ENCODE peak calls at places on chromosomes 1 and 21, in five cellular contexts. V, L, U, N and B are unnamed samples.

GRCh38 chr1:157992031-157992568 is 1.3 kb upstream of the KIRREL1 start:
- DNase-seq in N (peak), U (peak), L (no peak), V (peak), B (no peak)

GRCh38 chr1:66445492-66446181 is 88.3 kb upstream of the SGIP1 start:
- DNase-seq in U (no peak), V (no peak), L (no peak), N (no peak), B (peak)

GRCh38 chr21:39096754-39097153 is 86.5 kb downstream of the PSMG1 start:
- DNase-seq in U (no peak), V (peak), N (no peak), L (no peak), B (no peak)

GRCh38 chr1:10510520-10511493 is 36.1 kb downstream of the PEX14 start:
- DNase-seq in V (no peak), U (no peak), L (no peak), N (no peak), B (no peak)

GRCh38 chr1:214303538-214303937 is 22.6 kb downstream of the SMYD2 start:
- DNase-seq in V (no peak), N (no peak), L (no peak), U (no peak), B (no peak)

GRCh38 chr1:220533504-220534109 is 5.7 kb downstream of the MARK1 start:
- DNase-seq in L (no peak), V (no peak), U (no peak), N (no peak), B (no peak)

GRCh38 chr1:231035799-231036198 is 4.3 kb downstream of the FAM89A start:
- DNase-seq in U (no peak), L (no peak), V (no peak), N (no peak), B (no peak)

GRCh38 chr1:36612881-36613280 is 130.2 kb upstream of the CSF3R start:
- DNase-seq in L (no peak), V (no peak), N (no peak), U (peak), B (no peak)

GRCh38 chr21:15061747-15062146 is 3.1 kb downstream of the NRIP1 start:
- DNase-seq in U (no peak), N (no peak), V (no peak), L (no peak), B (no peak)

GRCh38 chr1:7198664-7199063 is 413.4 kb downstream of the CAMTA1 start:
- DNase-seq in U (no peak), V (no peak), L (no peak), N (no peak), B (no peak)

GRCh38 chr1:163535807-163536206 is 214.1 kb downstream of the NUF2 start:
- DNase-seq in L (no peak), U (no peak), N (no peak), V (no peak), B (no peak)

GRCh38 chr1:76494807-76495206 is 372.5 kb upstream of the ST6GALNAC5 start:
- DNase-seq in U (no peak), L (no peak), V (no peak), N (no peak), B (no peak)

GRCh38 chr1:6070450-6070974 is 24.8 kb downstream of the KCNAB2 start:
- DNase-seq in L (no peak), U (no peak), N (no peak), V (no peak), B (no peak)

GRCh38 chr1:100391675-100392074 is 39.4 kb downstream of the CDC14A start:
- DNase-seq in V (no peak), L (no peak), U (no peak), N (no peak), B (no peak)

GRCh38 chr1:8663915-8664331 is 153.5 kb downstream of the RERE start:
- DNase-seq in V (no peak), N (no peak), U (no peak), L (no peak), B (peak)

GRCh38 chr1:30521261-30521865 is 202.0 kb downstream of the MATN1 start:
- DNase-seq in N (no peak), U (no peak), L (peak), V (no peak), B (no peak)

GRCh38 chr21:42021751-42022430 is 11.7 kb upstream of the ZBTB21 start:
- DNase-seq in U (no peak), N (no peak), V (peak), L (no peak), B (no peak)

GRCh38 chr1:35660581-35661473 is 19.5 kb upstream of the PSMB2 start:
- DNase-seq in L (no peak), N (no peak), U (no peak), V (peak), B (no peak)

GRCh38 chr1:24390924-24391782 is 22.4 kb downstream of the STPG1 start:
- DNase-seq in V (peak), N (peak), L (peak), U (peak), B (peak)

GRCh38 chr21:42466700-42467612 is 29.1 kb downstream of the RSPH1 start:
- DNase-seq in U (no peak), V (peak), L (no peak), N (no peak), B (peak)

GRCh38 chr1:200346744-200347143 is 63.1 kb downstream of the ZNF281 start:
- DNase-seq in U (no peak), N (no peak), L (no peak), V (no peak), B (no peak)

GRCh38 chr1:204592246-204592948 is 76.2 kb downstream of the MDM4 start:
- DNase-seq in L (no peak), V (no peak), U (no peak), N (no peak), B (no peak)

GRCh38 chr1:223832637-223832943 is 13.2 kb downstream of the TP53BP2 start:
- DNase-seq in N (no peak), V (no peak), U (no peak), L (no peak), B (peak)

GRCh38 chr1:157639800-157640199 is 41.9 kb upstream of the FCRL4 start:
- DNase-seq in U (no peak), N (no peak), L (no peak), V (no peak), B (no peak)

GRCh38 chr1:121546830-121547680 is 362.3 kb downstream of the SRGAP2C start:
- DNase-seq in U (no peak), V (no peak), N (no peak), L (no peak), B (no peak)

GRCh38 chr1:220748091-220748934 is at the start of gene MTARC2:
- DNase-seq in L (peak), U (peak), V (peak), N (peak), B (peak)

GRCh38 chr1:91891486-91891885 is 5.5 kb upstream of the TGFBR3 start:
- DNase-seq in V (no peak), L (no peak), N (no peak), U (no peak), B (no peak)

GRCh38 chr1:217718873-217719272 is 87.7 kb downstream of the SPATA17 start:
- DNase-seq in V (no peak), U (no peak), L (no peak), N (no peak), B (no peak)

GRCh38 chr1:50476800-50477199 is 53.6 kb upstream of the DMRTA2 start:
- DNase-seq in V (no peak), U (no peak), L (no peak), N (no peak), B (no peak)

GRCh38 chr1:50473513-50473912 is 50.3 kb upstream of the DMRTA2 start:
- DNase-seq in V (no peak), U (no peak), L (no peak), N (no peak), B (no peak)

GRCh38 chr1:50474859-50475809 is 51.9 kb upstream of the DMRTA2 start:
- DNase-seq in V (peak), U (peak), N (no peak), L (no peak), B (no peak)

DNA sequence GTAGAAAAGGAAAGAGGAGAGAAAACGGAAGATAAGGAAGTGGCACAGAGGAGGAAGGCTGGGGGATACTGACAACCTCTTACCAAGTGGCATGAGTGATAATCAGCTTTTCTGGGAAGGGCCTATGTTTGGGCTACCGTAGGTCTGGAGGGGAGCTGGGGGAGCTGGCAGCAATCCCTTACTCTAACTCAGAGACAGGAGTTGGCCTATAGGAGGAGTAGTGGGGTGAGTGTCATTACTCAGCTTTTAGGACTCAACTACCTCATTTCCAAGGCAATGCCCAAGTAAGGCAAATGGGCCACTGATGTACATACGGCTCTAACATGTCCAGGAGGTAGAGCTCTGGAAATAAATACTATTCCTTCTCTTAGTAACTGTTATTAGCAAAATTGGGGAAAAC is 48.7 kb upstream of the DMRTA2 start:
- DNase-seq in L (no peak), N (no peak), V (no peak), U (no peak), B (no peak)
- TF ChIP-seq CTCF in L (no peak), N (no peak), V (peak), U (no peak), B (no peak)

DNA sequence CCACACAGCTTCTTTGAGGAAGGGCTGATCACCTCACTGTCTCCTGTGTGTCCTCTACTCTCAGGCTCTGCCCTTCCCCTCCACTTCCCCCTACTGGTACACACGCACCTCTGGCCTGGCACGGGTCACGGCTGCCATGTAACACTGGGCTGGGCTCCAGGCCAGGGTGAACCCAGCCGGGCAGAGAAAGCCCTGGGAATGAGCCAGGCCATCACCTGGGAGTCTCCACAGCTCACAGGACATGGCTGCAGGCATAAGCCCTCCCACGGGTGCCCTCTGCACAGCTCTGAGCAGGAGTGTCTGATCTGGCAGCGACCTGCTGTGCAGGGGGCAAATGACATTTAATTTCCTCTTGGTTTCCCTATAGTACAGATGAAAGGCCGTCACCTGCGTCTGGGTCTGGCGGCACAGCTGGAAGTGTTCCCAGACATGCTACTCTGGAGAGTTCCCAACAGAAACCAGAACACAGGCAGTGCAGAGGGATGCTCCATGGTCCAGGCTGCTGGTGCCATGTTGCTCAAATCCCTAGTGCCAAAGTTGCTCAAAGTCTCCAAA is 61.2 kb downstream of the ERI3 start:
- DNase-seq in L (no peak), N (peak), U (no peak), V (no peak), B (no peak)
- TF ChIP-seq CTCF in L (no peak), N (peak), U (no peak), V (no peak), B (no peak)

GRCh38 chr1:210189426-210189825 is 43.2 kb upstream of the SERTAD4 start:
- DNase-seq in L (no peak), V (no peak), U (no peak), N (no peak), B (no peak)

DNA sequence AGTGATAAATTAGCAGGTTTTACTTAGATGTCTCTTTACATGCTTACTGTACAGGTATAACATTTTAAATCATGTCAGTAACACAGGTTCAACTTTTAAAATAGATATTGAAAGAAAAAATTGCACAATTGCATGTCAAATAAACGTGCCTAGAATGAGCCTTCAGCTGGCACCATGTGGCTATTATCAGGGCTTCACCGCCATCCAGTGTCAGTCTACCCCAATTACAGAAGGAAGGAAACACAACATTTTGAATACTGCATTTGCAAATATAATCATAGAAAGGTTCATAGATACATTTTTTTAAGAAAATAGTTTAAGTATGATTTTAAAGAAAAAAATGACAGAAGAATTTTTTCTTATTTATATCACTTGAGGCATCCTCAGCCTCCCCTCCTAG is 47.5 kb upstream of the SERTAD4 start:
- DNase-seq in V (no peak), U (no peak), N (no peak), L (no peak), B (no peak)
- TF ChIP-seq CTCF in V (peak), U (no peak), N (no peak), L (no peak), B (no peak)

GRCh38 chr1:168088511-168089325 is 48.0 kb downstream of the GPR161 start:
- DNase-seq in L (no peak), U (no peak), V (no peak), N (no peak), B (no peak)

GRCh38 chr1:168086438-168086837 is 50.3 kb downstream of the GPR161 start:
- DNase-seq in N (no peak), V (no peak), L (no peak), U (no peak), B (no peak)

GRCh38 chr1:168089326-168089978 is 47.3 kb downstream of the GPR161 start:
- DNase-seq in L (no peak), U (no peak), V (no peak), N (no peak), B (no peak)

GRCh38 chr1:168085401-168085872 is 51.3 kb downstream of the GPR161 start:
- DNase-seq in U (peak), V (no peak), L (no peak), N (peak), B (no peak)

DNA sequence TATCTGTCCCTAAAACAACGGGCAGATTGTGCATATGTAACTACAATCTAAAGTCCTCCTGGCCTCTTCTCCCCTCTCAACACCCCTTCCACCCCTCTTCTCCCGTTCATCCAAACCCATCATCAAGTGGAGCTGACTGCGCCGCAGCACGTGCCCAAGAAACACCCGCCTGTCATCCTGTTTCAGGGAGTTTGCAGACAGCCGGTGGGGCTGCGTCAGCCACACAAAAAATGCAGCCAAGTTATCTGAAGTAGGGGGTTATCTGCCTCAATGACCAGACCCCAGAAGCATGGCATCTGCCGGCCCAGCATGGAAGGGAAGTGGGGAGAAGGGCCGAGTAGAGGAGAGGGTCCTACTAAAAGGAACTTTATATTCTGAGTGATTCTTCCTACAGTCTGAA is 49.0 kb downstream of the GPR161 start:
- DNase-seq in V (no peak), L (no peak), N (no peak), U (no peak), B (no peak)
- TF ChIP-seq CTCF in V (no peak), L (no peak), N (no peak), U (no peak), B (no peak)

GRCh38 chr1:207181838-207182237 is 77.8 kb downstream of the C4BPA start:
- DNase-seq in V (no peak), L (no peak), N (no peak), U (no peak), B (no peak)
- TF ChIP-seq CTCF in V (no peak), L (no peak), N (peak), U (no peak), B (peak)

DNA sequence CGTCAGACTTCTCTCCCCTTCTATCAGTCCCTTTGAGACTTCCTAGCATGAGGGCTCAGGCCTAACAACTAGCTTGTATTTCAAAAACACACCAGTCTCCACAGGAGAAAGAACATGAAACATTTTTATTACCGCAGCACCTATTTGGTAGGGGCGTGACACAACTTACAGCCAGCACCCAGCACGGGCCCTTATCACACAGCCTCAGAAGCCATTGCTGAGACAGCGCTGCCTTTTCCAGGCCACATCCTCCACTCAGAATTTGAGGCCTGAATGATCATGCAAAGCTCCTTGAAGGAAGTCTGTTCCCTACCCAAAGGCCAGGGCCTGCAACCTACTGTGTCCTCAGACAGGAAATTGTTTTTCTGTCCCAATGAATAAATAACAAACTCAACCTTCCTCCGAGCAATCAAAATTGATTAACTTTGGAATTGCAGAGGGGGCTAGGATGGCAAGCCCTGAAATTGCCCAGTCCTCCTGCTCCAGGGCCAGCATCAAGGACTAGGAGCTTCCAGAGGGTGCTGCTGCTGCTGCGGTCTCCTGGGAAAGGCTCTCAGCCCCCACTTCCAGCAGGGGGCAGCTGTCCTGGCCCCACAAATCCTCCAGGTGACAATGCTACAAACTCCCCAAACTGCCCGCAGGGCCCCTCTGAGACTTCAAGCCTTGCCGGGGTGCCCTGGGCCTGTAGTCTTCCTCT is 94.3 kb upstream of the GALNT2 start:
- DNase-seq in V (peak), U (no peak), L (no peak), N (no peak), B (no peak)
- TF ChIP-seq CTCF in V (peak), U (no peak), L (no peak), N (peak), B (no peak)

GRCh38 chr1:180636138-180636537 is 4.3 kb downstream of the XPR1 start:
- DNase-seq in U (no peak), L (no peak), V (no peak), N (no peak), B (no peak)
- TF ChIP-seq CTCF in U (no peak), L (no peak), V (peak), N (peak), B (no peak)

GRCh38 chr1:42143875-42144274 is 9.3 kb upstream of the GUCA2B start:
- DNase-seq in U (no peak), L (peak), N (no peak), V (no peak), B (no peak)

GRCh38 chr1:42145726-42146125 is 7.5 kb upstream of the GUCA2B start:
- DNase-seq in V (no peak), N (no peak), U (no peak), L (peak), B (no peak)

GRCh38 chr1:42145190-42145716 is 8.0 kb upstream of the GUCA2B start:
- DNase-seq in U (no peak), N (no peak), V (no peak), L (peak), B (no peak)

GRCh38 chr1:42142894-42143675 is 10.1 kb upstream of the GUCA2B start:
- DNase-seq in N (no peak), L (peak), U (no peak), V (no peak), B (no peak)

GRCh38 chr1:42144336-42145189 is 8.6 kb upstream of the GUCA2B start:
- DNase-seq in V (no peak), U (no peak), N (no peak), L (peak), B (no peak)
- TF ChIP-seq CTCF in V (no peak), U (no peak), N (no peak), L (no peak), B (no peak)

GRCh38 chr1:225567789-225568188 is 85.1 kb downstream of the ENAH start:
- DNase-seq in U (no peak), V (no peak), L (no peak), N (no peak), B (no peak)
- TF ChIP-seq CTCF in U (peak), V (peak), L (peak), N (peak), B (no peak)

GRCh38 chr1:212514782-212515181 is 82.1 kb downstream of the NENF start:
- DNase-seq in U (peak), N (no peak), L (no peak), V (peak), B (peak)
- TF ChIP-seq CTCF in U (no peak), N (no peak), L (no peak), V (no peak), B (no peak)